ENCODE peak calls at places on chromosome 21, in five cellular contexts. One of them, this sample, is unnamed.

GRCh38 chr21:37369307-37369854 is 2.8 kb downstream of the DYRK1A start:
- DNase-seq in left ventricle myocardium inferior: no peak
- DNase-seq in esophagus squamous epithelium: no peak
- DNase-seq in neural progenitor cell: no peak
- DNase-seq in A673: no peak
- DNase-seq in this sample: no peak

GRCh38 chr21:42312626-42313104 is 2.5 kb downstream of the TFF3 start:
- DNase-seq in neural progenitor cell: no peak
- DNase-seq in esophagus squamous epithelium: no peak
- DNase-seq in left ventricle myocardium inferior: no peak
- DNase-seq in A673: no peak
- DNase-seq in this sample: no peak

GRCh38 chr21:21750124-21750825 is 752.1 kb downstream of the NCAM2 start:
- DNase-seq in A673: no peak
- DNase-seq in left ventricle myocardium inferior: no peak
- DNase-seq in esophagus squamous epithelium: no peak
- DNase-seq in neural progenitor cell: no peak
- DNase-seq in this sample: no peak

GRCh38 chr21:23968008-23968407 is 1639.3 kb downstream of the MRPL39 start:
- DNase-seq in A673: no peak
- DNase-seq in left ventricle myocardium inferior: no peak
- DNase-seq in esophagus squamous epithelium: no peak
- DNase-seq in neural progenitor cell: no peak
- DNase-seq in this sample: no peak

GRCh38 chr21:25607812-25608737 is 794 bp upstream of the MRPL39 start:
- DNase-seq in left ventricle myocardium inferior: peak; percentile 79
- DNase-seq in esophagus squamous epithelium: peak; percentile 30
- DNase-seq in neural progenitor cell: peak; percentile 89
- DNase-seq in A673: peak; percentile 88
- DNase-seq in this sample: peak; percentile 86

GRCh38 chr21:26710155-26710554 is 135.1 kb downstream of the ADAMTS1 start:
- DNase-seq in neural progenitor cell: peak; percentile 19
- DNase-seq in esophagus squamous epithelium: no peak
- DNase-seq in A673: no peak
- DNase-seq in left ventricle myocardium inferior: no peak
- DNase-seq in this sample: no peak

GRCh38 chr21:25515484-25516405 is 91.5 kb downstream of the MRPL39 start:
- DNase-seq in neural progenitor cell: no peak
- DNase-seq in esophagus squamous epithelium: no peak
- DNase-seq in left ventricle myocardium inferior: no peak
- DNase-seq in A673: no peak
- DNase-seq in this sample: peak; percentile 58

GRCh38 chr21:25688284-25689035 is 46.2 kb downstream of the ATP5PF start:
- DNase-seq in esophagus squamous epithelium: no peak
- DNase-seq in A673: no peak
- DNase-seq in neural progenitor cell: no peak
- DNase-seq in left ventricle myocardium inferior: no peak
- DNase-seq in this sample: no peak

GRCh38 chr21:44312089-44312488 is 12.2 kb downstream of the PFKL start:
- DNase-seq in neural progenitor cell: no peak
- DNase-seq in esophagus squamous epithelium: no peak
- DNase-seq in A673: no peak
- DNase-seq in left ventricle myocardium inferior: no peak
- DNase-seq in this sample: no peak

GRCh38 chr21:23522750-23523149 is 2084.5 kb downstream of the MRPL39 start:
- DNase-seq in esophagus squamous epithelium: no peak
- DNase-seq in left ventricle myocardium inferior: no peak
- DNase-seq in neural progenitor cell: no peak
- DNase-seq in A673: peak; percentile 0
- DNase-seq in this sample: no peak

DNA sequence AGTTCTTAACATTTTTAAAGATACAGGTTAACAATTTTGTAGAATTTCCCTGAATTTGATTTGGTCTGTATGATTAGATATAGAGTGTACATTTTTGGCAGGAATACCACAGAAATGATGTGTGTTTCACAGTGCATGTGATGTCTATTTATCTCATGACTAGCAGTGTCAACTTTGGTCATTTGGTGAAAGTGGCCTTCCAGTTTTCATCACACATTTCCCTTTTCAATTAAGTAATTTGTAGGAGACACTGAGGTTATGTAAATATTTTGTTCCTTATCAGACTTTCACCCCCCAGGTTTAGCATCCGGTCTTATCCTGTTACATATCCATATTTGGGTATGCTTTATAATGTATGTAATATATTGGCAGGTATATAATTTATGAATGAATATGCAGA is 41.8 kb downstream of the MAP3K7CL start:
- DNase-seq in left ventricle myocardium inferior: no peak
- DNase-seq in neural progenitor cell: no peak
- DNase-seq in esophagus squamous epithelium: no peak
- DNase-seq in A673: no peak
- DNase-seq in this sample: no peak
- H3K4me3 ChIP-seq in left ventricle myocardium inferior: no peak overlapping the region
- H3K4me3 ChIP-seq in neural progenitor cell: no peak overlapping the region
- H3K4me3 ChIP-seq in esophagus squamous epithelium: no peak overlapping the region
- H3K4me3 ChIP-seq in A673: no peak overlapping the region
- H3K4me3 ChIP-seq in this sample: no peak overlapping the region

DNA sequence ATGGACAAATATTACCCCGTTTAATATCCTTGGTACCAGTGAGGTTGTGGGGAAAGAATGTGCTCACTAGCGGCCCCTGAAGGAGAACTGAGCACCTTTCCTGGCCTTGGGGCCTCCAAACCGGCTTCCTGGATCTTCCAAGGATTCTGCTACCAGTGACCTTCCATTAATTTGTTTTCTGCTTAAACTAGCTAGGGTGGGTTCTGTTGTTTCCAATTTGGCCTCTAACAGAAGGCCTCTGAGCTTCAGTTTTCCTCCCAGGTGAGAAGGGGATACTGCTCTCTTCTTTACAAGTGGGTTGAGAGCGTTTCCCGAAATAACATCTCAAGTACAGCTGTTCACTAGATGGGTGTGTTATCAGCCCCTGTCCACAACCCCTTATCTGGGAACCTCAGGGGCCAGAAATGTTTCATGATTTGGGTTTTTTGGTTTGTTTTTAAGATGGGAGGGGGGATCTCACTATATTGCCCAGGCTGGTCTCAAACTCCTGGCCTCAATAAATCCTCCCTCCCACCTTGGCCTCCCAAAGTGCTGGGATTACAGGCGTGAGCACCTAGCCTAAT is 16.9 kb upstream of the IFNGR2 start:
- DNase-seq in neural progenitor cell: peak; percentile 9
- DNase-seq in left ventricle myocardium inferior: no peak
- DNase-seq in esophagus squamous epithelium: no peak
- DNase-seq in A673: no peak
- DNase-seq in this sample: no peak
- TF ChIP-seq CTCF in neural progenitor cell: peak; percentile 47
- TF ChIP-seq CTCF in left ventricle myocardium inferior: no peak
- TF ChIP-seq CTCF in esophagus squamous epithelium: peak; percentile 31
- TF ChIP-seq CTCF in A673: peak; percentile 37
- TF ChIP-seq CTCF in this sample: peak; percentile 51

DNA sequence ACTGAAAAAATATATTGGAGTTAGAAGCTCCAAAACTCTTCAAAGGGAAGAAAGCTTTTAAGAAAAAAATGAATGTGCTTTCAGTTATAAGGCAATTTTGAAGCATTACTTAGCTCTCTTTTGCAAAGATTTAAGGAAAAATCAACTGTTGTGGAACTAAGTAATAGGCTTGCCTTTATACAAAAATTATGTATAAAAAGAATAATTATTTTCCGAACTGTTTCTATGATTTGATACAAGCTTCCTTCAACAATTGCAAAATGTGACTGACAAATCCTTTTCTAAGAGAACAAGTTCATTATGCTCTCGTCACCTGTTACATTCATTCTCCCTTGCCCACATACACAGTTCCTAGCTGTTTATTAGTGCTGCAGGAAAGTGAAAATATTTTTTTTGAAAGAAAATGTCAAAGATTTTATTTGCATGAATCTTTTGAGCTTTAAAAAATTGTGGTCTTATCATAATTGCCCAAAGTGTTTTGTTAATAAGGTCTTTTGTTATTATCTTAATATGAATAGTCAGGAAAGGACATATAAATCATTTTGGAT is 466.2 kb downstream of the USP25 start:
- DNase-seq in A673: no peak
- DNase-seq in neural progenitor cell: no peak
- DNase-seq in left ventricle myocardium inferior: no peak
- DNase-seq in esophagus squamous epithelium: no peak
- DNase-seq in this sample: peak; percentile 48
- H3K4me3 ChIP-seq in A673: no peak overlapping the region
- H3K4me3 ChIP-seq in neural progenitor cell: no peak overlapping the region
- H3K4me3 ChIP-seq in left ventricle myocardium inferior: peak overlapping the region; percentile 68
- H3K4me3 ChIP-seq in esophagus squamous epithelium: peak overlapping the region; percentile 25
- H3K4me3 ChIP-seq in this sample: peak overlapping the region; percentile 48

GRCh38 chr21:14382486-14382834 is 486 bp downstream of the HSPA13 start:
- DNase-seq in esophagus squamous epithelium: no peak
- DNase-seq in left ventricle myocardium inferior: no peak
- DNase-seq in A673: peak; percentile 43
- DNase-seq in neural progenitor cell: no peak
- DNase-seq in this sample: no peak

GRCh38 chr21:14382835-14383595 is at the start of gene HSPA13:
- DNase-seq in esophagus squamous epithelium: peak; percentile 94
- DNase-seq in left ventricle myocardium inferior: peak; percentile 100
- DNase-seq in neural progenitor cell: peak; percentile 100
- DNase-seq in A673: peak; percentile 100
- DNase-seq in this sample: peak; percentile 100

GRCh38 chr21:14388282-14388681 is 5.3 kb upstream of the HSPA13 start:
- DNase-seq in left ventricle myocardium inferior: no peak
- DNase-seq in neural progenitor cell: no peak
- DNase-seq in A673: no peak
- DNase-seq in esophagus squamous epithelium: no peak
- DNase-seq in this sample: no peak

GRCh38 chr21:14384453-14384852 is 1.5 kb upstream of the HSPA13 start:
- DNase-seq in left ventricle myocardium inferior: no peak
- DNase-seq in A673: no peak
- DNase-seq in esophagus squamous epithelium: no peak
- DNase-seq in neural progenitor cell: no peak
- DNase-seq in this sample: no peak

DNA sequence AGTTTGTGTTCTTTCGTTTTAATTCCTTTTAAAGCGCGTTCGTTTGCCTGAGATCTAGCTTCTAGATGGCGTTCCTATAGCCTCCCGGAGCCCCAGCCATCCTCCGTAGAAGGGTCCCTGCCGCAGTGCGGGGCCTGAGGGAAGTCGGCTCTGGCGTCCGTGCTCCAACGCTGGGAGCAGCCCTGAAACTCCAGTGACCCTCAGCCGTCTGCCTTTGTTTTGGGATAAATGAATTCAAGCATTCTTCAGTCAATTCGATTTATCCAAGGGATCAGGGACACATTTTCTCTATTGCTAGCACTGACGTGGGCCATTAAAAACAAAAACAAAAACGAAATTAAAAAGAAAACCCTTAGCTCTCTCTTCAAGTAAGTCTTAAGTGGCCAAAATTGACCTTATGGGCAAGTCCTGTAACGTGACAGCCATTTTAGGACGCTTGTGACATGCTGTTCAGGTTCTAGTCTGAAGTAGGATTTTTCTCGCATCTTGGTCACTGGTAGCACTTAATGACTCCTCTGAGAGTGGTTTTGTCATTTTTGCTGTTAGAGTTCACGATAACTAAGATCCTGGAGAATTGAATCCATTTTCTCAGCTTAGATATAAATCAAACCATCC is 757 bp upstream of the HSPA13 start:
- DNase-seq in left ventricle myocardium inferior: no peak
- DNase-seq in neural progenitor cell: no peak
- DNase-seq in esophagus squamous epithelium: no peak
- DNase-seq in A673: peak; percentile 7
- DNase-seq in this sample: no peak
- TF ChIP-seq CTCF in left ventricle myocardium inferior: no peak
- TF ChIP-seq CTCF in neural progenitor cell: no peak
- TF ChIP-seq CTCF in esophagus squamous epithelium: no peak
- TF ChIP-seq CTCF in A673: peak; percentile 22
- TF ChIP-seq CTCF in this sample: no peak

GRCh38 chr21:41112740-41113692 is 54.9 kb upstream of the BACE2 start:
- DNase-seq in neural progenitor cell: peak; percentile 36
- DNase-seq in A673: peak; percentile 82
- DNase-seq in esophagus squamous epithelium: no peak
- DNase-seq in left ventricle myocardium inferior: no peak
- DNase-seq in this sample: peak; percentile 88
- H3K4me3 ChIP-seq in neural progenitor cell: no peak overlapping the region
- H3K4me3 ChIP-seq in A673: peak overlapping the region; percentile 28
- H3K4me3 ChIP-seq in esophagus squamous epithelium: no peak overlapping the region
- H3K4me3 ChIP-seq in left ventricle myocardium inferior: peak overlapping the region; percentile 21
- H3K4me3 ChIP-seq in this sample: no peak overlapping the region

DNA sequence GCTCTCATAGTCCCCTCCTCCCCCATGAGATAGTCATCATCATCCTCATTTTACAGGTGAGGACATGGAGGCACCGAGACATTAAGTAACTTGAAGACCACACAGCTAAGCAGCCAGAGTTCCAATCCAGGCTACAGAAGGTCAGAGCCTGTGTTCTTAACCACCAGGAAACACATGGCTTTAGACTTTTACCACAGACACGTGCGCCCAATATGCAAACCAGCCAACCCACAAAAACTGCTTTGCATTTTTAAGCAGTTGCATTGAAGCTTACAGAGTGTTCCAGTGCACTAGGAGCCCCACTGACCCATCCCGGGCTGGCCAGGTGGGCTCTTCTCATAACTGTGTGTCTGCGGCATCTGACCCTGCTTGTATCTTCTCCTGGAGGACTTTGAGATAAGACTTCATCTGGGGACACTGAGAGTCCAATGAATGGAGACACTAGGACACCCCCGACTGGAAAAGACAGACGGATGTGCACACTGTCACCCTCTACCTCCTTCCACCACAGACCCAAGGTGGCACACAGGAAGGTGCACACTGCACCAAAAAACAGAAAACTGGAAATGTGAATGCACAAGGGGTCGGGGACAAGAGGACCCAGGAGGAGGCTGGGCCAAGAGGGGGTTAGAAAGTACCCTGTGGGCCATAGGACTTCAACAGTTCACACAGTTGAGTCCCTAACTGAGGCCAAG is 56.4 kb downstream of the ETS2 start:
- DNase-seq in esophagus squamous epithelium: no peak
- DNase-seq in left ventricle myocardium inferior: no peak
- DNase-seq in neural progenitor cell: no peak
- DNase-seq in A673: no peak
- DNase-seq in this sample: no peak
- TF ChIP-seq CTCF in esophagus squamous epithelium: no peak
- TF ChIP-seq CTCF in left ventricle myocardium inferior: no peak
- TF ChIP-seq CTCF in neural progenitor cell: no peak
- TF ChIP-seq CTCF in A673: no peak
- TF ChIP-seq CTCF in this sample: no peak

DNA sequence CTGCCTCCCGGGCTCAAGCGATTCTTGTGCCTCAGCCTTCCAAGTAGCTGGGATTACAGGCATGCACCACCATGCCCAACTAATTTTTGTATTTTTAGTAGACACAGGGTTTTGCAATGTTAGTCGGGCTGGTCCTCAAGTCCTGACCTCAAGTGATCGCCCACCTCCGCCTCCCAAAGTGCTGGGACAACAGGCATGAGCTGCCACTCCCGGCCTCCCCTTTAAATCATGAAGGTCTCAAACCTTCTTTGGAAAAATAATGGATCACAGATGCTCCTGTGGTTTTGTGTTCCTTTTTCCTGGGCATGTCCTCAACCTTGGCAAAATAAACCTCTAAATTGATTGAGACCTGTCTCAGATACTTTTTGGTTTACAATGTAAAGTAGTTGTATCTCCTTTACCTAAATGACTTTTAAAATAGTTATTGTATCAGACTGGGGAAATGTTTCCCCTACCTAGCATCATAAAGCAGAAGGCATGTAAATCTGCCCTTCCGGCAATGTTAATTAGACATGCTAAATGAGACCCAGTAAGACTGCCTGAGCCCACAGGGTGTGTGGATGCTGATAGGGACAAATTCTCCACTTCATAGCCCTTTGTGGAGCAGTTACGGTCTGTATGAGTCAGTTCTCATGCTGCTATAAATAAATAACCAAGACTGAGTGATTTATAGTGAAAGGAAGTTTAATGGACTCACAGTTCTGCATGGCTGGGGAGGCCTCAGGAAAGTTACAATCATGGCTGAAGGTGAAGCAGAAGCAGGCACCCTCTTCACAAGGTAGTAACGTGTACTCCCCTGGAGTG is 27.8 kb downstream of the CBR1 start:
- DNase-seq in A673: peak; percentile 78
- DNase-seq in neural progenitor cell: no peak
- DNase-seq in left ventricle myocardium inferior: no peak
- DNase-seq in esophagus squamous epithelium: no peak
- DNase-seq in this sample: peak; percentile 31
- H3K4me3 ChIP-seq in A673: no peak overlapping the region
- H3K4me3 ChIP-seq in neural progenitor cell: no peak overlapping the region
- H3K4me3 ChIP-seq in left ventricle myocardium inferior: no peak overlapping the region
- H3K4me3 ChIP-seq in esophagus squamous epithelium: no peak overlapping the region
- H3K4me3 ChIP-seq in this sample: no peak overlapping the region

This sample was measured in astrocyte of the spinal cord.